ENCODE peak calls at places on chromosomes 16 and 17, in seven cellular contexts. E, X, U, M, J, S and V are unnamed samples.

GRCh38 chr17:72560303-72561247 is 439.8 kb downstream of the SOX9 start:
- DNase-seq in J (peak), E (peak), X (no peak), S (peak), U (peak), M (no peak), V (peak)

GRCh38 chr16:69112285-69113129 is 7.1 kb downstream of the HAS3 start:
- DNase-seq in J (peak), U (no peak), S (peak), M (no peak), E (peak), X (no peak), V (no peak)

GRCh38 chr16:24852281-24852721 is 6.5 kb downstream of the SLC5A11 start:
- DNase-seq in M (no peak), X (no peak), U (no peak), J (no peak), E (no peak), S (no peak), V (no peak)

GRCh38 chr17:66411498-66411897 is 109.1 kb downstream of the PRKCA start:
- DNase-seq in E (no peak), X (no peak), M (no peak), J (no peak), U (no peak), S (no peak), V (no peak)

GRCh38 chr17:17724307-17724921 is 43.2 kb downstream of the RAI1 start:
- DNase-seq in X (no peak), U (no peak), E (no peak), J (peak), S (no peak), M (no peak), V (peak)

GRCh38 chr17:19470529-19471261 is 59.7 kb downstream of the RNF112 start:
- DNase-seq in X (no peak), J (no peak), E (no peak), S (no peak), M (no peak), U (no peak), V (no peak)

GRCh38 chr17:28335959-28336871 is 654 bp downstream of the TNFAIP1 start:
- DNase-seq in S (no peak), X (no peak), E (peak), J (peak), M (no peak), U (no peak), V (peak)

GRCh38 chr17:82418001-82418986 is at the start of the genes HEXD and OGFOD3:
- DNase-seq in M (peak), J (peak), E (peak), S (peak), X (peak), U (peak), V (peak)

GRCh38 chr17:1485311-1485747 is 7.2 kb downstream of the MYO1C start:
- DNase-seq in J (peak), X (no peak), S (no peak), M (no peak), U (no peak), E (no peak), V (peak)

GRCh38 chr16:87921236-87921773 is 15.0 kb downstream of the CA5A start:
- DNase-seq in M (no peak), X (no peak), E (no peak), S (no peak), U (no peak), J (no peak), V (no peak)